ENCODE peak calls at places on chromosomes 5 and 9, in five cellular contexts. One of them, this sample, is unnamed.

GRCh38 chr5:1319436-1320343 is 24.8 kb upstream of the TERT start:
- DNase-seq in GM12878: no peak
- DNase-seq in HCT116: no peak
- DNase-seq in HepG2: no peak
- DNase-seq in K562: no peak
- DNase-seq in this sample: no peak

GRCh38 chr5:115778417-115778816 is 38.0 kb downstream of the CDO1 start:
- DNase-seq in GM12878: no peak
- DNase-seq in HCT116: no peak
- DNase-seq in HepG2: no peak
- DNase-seq in K562: no peak
- DNase-seq in this sample: no peak

GRCh38 chr9:118222375-118222774 is 518.2 kb downstream of the TLR4 start:
- DNase-seq in GM12878: no peak
- DNase-seq in HCT116: no peak
- DNase-seq in HepG2: no peak
- DNase-seq in K562: no peak
- DNase-seq in this sample: no peak

GRCh38 chr9:115524467-115525059 is 406.6 kb upstream of the TNC start:
- DNase-seq in GM12878: no peak
- DNase-seq in HCT116: peak
- DNase-seq in HepG2: peak
- DNase-seq in K562: peak
- DNase-seq in this sample: no peak

GRCh38 chr9:129313331-129313955 is 135.4 kb upstream of the IER5L start:
- DNase-seq in GM12878: no peak
- DNase-seq in HCT116: no peak
- DNase-seq in HepG2: no peak
- DNase-seq in K562: no peak
- DNase-seq in this sample: no peak

GRCh38 chr9:19615036-19615435 is 173.8 kb downstream of the SLC24A2 start:
- DNase-seq in GM12878: no peak
- DNase-seq in HCT116: no peak
- DNase-seq in HepG2: no peak
- DNase-seq in K562: no peak
- DNase-seq in this sample: no peak

GRCh38 chr5:77167695-77168111 is 42.8 kb upstream of the PDE8B start:
- DNase-seq in GM12878: no peak
- DNase-seq in HCT116: no peak
- DNase-seq in HepG2: no peak
- DNase-seq in K562: no peak
- DNase-seq in this sample: no peak

GRCh38 chr5:174523311-174524159 is 200.8 kb upstream of the MSX2 start:
- DNase-seq in GM12878: no peak
- DNase-seq in HCT116: no peak
- DNase-seq in HepG2: no peak
- DNase-seq in K562: no peak
- DNase-seq in this sample: no peak

GRCh38 chr5:168443950-168444700 is 42.1 kb upstream of the RARS1 start:
- DNase-seq in GM12878: no peak
- DNase-seq in HCT116: no peak
- DNase-seq in HepG2: no peak
- DNase-seq in K562: no peak
- DNase-seq in this sample: no peak

GRCh38 chr5:78591972-78592700 is 56.4 kb downstream of the LHFPL2 start:
- DNase-seq in GM12878: peak
- DNase-seq in HCT116: no peak
- DNase-seq in HepG2: no peak
- DNase-seq in K562: no peak
- DNase-seq in this sample: no peak

GRCh38 chr9:95096807-95097206 is 220.7 kb downstream of the FANCC start:
- DNase-seq in GM12878: no peak
- DNase-seq in HCT116: no peak
- DNase-seq in HepG2: peak
- DNase-seq in K562: no peak
- DNase-seq in this sample: no peak

GRCh38 chr5:31726952-31727351 is 88.0 kb downstream of the PDZD2 start:
- DNase-seq in GM12878: no peak
- DNase-seq in HCT116: no peak
- DNase-seq in HepG2: no peak
- DNase-seq in K562: no peak
- DNase-seq in this sample: no peak

GRCh38 chr9:93125331-93125894 is 8.6 kb downstream of the NINJ1 start:
- DNase-seq in GM12878: no peak
- DNase-seq in HCT116: no peak
- DNase-seq in HepG2: no peak
- DNase-seq in K562: no peak
- DNase-seq in this sample: no peak

GRCh38 chr9:36855443-36856315 is 178.4 kb downstream of the PAX5 start:
- DNase-seq in GM12878: no peak
- DNase-seq in HCT116: peak
- DNase-seq in HepG2: peak
- DNase-seq in K562: peak
- DNase-seq in this sample: peak

GRCh38 chr5:72307968-72308852 is 11.8 kb downstream of the MRPS27 start:
- DNase-seq in GM12878: peak
- DNase-seq in HCT116: peak
- DNase-seq in HepG2: peak
- DNase-seq in K562: peak
- DNase-seq in this sample: peak

DNA sequence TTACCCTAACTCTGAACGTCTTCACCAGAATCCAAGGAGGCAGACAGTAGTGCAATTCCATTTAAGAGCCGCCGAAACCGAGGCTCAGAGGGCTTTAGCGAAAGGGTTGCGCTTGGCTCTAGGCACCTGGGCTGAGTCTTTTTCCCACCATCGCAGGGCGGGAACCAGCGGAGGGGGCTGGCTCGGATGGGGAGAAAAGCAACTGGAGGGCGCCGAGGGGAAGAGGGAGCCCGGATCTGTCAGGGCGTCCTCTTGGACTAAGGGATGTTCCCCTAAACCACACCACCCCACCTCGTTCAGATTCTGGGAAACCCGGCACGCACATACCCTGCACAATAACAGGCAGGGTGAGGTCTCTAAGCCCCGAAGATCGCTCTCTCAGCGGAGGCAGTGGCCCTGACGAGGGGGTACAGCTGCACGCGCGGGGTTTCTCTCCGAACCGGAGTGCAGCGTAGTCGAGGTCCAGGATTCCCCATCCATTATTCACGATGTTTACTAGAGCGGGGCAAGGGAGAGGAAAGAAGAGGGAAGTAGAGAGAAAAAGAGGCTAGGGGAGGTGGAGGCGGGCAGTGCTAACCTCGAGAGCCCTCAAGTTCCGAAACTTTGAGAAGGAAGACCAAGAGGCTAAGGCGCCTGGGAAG is 1.3 kb upstream of the POU4F3 start:
- DNase-seq in GM12878: no peak
- DNase-seq in HCT116: no peak
- DNase-seq in HepG2: no peak
- DNase-seq in K562: no peak
- DNase-seq in this sample: no peak
- TF ChIP-seq EZH2 in GM12878: no peak
- TF ChIP-seq EZH2 in HCT116: no peak
- TF ChIP-seq EZH2 in HepG2: no peak
- TF ChIP-seq EZH2 in K562: no peak
- TF ChIP-seq EZH2 in this sample: peak

DNA sequence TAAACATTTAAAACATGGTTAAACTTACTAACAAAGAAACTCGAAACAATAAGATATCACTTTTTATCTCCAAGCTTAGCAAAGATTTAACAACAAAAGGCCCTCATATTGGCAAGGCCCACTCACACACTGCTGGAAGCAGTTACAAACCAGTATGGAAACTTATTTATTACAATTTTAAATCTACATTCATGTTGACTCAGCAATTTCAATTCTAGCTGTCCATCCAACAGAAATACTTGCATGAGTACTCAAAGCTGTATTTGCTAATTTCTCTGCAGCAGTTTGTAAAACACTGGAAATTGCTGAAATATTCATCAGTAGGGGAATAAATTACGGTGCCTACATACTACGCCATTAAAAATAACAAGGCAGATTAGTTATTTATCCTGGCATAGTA is 2.8 kb upstream of the DNAJA1 start:
- DNase-seq in GM12878: no peak
- DNase-seq in HCT116: no peak
- DNase-seq in HepG2: no peak
- DNase-seq in K562: no peak
- DNase-seq in this sample: no peak
- TF ChIP-seq RAD21 in GM12878: no peak
- TF ChIP-seq RAD21 in HCT116: no peak
- TF ChIP-seq RAD21 in HepG2: no peak
- TF ChIP-seq RAD21 in K562: no peak
- TF ChIP-seq RAD21 in this sample: no peak

DNA sequence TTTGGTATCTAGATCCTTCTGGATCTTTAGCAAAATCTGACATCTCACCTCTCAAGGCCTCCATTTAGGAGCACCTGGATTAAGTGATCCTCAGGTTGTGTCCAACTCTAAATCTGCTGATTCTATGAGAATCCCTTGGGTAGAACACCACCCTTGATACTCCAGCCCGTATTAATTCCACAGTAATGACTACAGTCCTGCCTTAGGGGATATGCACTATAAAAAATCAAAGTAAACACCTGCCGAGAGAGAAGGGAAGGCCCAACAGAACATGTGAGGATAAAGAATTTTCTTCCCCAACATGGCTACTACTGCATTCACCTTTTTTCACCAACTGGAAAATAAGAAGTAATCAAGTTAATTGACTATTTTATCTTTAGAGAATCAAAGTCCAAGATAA is 27.6 kb downstream of the DAP start:
- DNase-seq in GM12878: no peak
- DNase-seq in HCT116: no peak
- DNase-seq in HepG2: no peak
- DNase-seq in K562: no peak
- DNase-seq in this sample: no peak
- TF ChIP-seq YY1 in GM12878: no peak
- TF ChIP-seq YY1 in HCT116: no peak
- TF ChIP-seq YY1 in HepG2: no peak
- TF ChIP-seq YY1 in K562: no peak
- TF ChIP-seq YY1 in this sample: no peak

DNA sequence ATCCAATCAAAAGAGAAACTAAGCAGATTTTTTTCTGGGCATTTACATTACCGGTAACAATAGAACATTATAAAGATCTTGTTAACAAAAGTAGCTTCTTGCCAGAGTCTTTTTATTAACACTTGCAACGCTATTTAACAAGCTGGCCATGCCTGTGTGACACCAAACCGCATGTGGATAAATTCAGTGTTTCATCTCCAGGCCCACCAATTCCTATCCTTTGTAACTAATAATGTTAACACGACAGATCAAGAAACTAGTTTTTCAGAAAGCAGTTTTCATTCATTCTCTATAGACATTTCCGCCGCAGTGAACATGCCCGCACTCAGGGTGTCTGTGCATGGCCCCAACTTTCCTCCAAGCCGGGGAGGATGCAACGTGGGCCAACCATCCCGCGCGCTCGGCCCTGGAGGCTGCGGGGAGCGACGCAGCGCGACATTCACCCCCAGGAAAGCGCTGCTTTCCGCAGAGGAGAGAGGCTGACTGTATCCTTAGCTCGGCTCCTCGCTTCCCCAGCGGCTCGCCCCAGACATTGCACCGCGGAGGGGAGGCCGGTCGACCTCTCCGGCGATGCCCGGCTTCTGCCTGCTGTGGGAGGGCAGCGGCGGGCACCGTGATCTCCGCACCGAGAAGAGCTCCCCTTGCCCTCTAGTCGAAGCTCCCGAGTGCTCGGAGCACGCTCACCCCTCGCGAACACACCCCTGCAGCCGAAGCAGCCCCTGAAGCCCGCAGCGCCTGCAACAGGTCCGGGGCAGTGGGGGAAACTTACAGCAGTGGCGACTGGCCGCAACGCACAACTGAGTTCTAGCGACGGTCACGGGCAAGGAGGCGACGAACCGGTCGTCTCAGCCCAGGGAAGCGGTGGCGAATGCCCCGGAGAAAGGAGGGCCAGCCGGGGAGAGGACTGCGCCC is 734 bp downstream of the ENC1 start:
- DNase-seq in GM12878: no peak
- DNase-seq in HCT116: no peak
- DNase-seq in HepG2: no peak
- DNase-seq in K562: peak
- DNase-seq in this sample: no peak
- TF ChIP-seq EZH2 in GM12878: no peak
- TF ChIP-seq EZH2 in HCT116: no peak
- TF ChIP-seq EZH2 in HepG2: no peak
- TF ChIP-seq EZH2 in K562: no peak
- TF ChIP-seq EZH2 in this sample: peak

DNA sequence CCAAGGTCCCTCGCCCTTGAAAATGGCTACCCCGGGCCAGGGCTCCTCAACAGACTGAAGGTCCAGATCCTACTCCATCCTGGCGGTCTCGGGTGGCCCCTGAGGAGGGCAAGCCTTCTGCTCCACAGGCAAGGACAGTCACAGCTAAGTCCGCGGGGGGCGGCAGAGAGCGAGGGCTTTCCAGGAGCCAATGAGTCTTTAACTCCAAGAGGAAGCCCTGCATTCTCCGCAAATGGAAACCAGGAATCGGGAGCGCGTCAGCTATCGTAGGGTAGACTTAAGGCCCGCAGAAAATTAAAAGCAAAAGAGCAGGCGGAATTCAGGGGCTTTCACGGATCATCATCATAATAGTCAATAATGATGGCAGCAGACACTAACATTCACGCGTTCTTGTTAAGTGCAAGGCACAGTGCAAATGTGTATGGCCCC is 87.8 kb upstream of the TNFAIP8 start:
- DNase-seq in GM12878: peak
- DNase-seq in HCT116: peak
- DNase-seq in HepG2: peak
- DNase-seq in K562: peak
- DNase-seq in this sample: peak
- TF ChIP-seq RAD21 in GM12878: peak
- TF ChIP-seq RAD21 in HCT116: no peak
- TF ChIP-seq RAD21 in HepG2: no peak
- TF ChIP-seq RAD21 in K562: no peak
- TF ChIP-seq RAD21 in this sample: peak

GRCh38 chr5:180330270-180330648 is 22.9 kb downstream of the GFPT2 start:
- DNase-seq in GM12878: no peak
- DNase-seq in HCT116: no peak
- DNase-seq in HepG2: no peak
- DNase-seq in K562: no peak
- DNase-seq in this sample: no peak
- TF ChIP-seq YY1 in GM12878: no peak
- TF ChIP-seq YY1 in HCT116: no peak
- TF ChIP-seq YY1 in HepG2: no peak
- TF ChIP-seq YY1 in K562: no peak
- TF ChIP-seq YY1 in this sample: no peak

DNA sequence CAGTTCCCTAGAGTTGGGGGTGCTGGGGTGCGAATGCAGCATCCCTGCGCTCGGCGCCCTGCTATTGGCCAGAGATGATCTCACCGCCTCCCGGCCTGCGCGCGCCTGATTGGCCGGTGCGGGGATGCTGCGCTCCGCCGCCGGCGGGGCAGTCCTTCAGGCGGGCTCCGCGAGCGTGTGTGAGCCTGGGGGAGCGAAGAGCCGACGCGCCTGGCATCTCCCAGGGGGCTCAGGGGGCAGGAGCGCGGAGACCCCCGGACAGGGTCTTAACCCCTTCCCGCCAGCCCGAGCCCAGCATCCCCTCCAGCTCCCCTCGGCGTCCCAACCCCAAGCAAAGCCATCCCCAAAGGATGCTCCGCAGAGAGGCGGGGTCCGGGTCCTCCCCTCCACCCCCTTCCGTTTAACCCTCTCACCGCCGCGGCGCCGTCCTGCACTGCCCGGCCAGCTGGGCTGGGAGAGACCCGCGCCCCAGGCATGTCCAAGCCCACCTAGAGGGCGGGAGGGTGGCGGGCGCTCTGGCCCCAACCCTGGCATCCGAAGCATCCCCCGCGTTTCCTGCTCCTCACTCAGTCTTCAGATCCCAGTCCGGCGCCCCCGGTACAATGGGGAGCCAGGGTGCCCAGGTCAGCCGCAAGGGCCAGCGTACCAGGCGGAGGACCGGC is 19.1 kb upstream of the TOR2A start:
- DNase-seq in GM12878: no peak
- DNase-seq in HCT116: no peak
- DNase-seq in HepG2: no peak
- DNase-seq in K562: peak
- DNase-seq in this sample: no peak
- TF ChIP-seq EZH2 in GM12878: no peak
- TF ChIP-seq EZH2 in HCT116: no peak
- TF ChIP-seq EZH2 in HepG2: no peak
- TF ChIP-seq EZH2 in K562: no peak
- TF ChIP-seq EZH2 in this sample: no peak